ENCODE peak calls at places on chromosomes 11 and 22, in eight cellular contexts. One of them, this sample, is unnamed.
A peak's percentile ranks its signal among the peaks of the same experiment; 100 is the strongest.

GRCh38 chr22:23213581-23214341 is 33.5 kb downstream of the BCR start:
- DNase-seq in cardiac muscle cell: no peak
- DNase-seq in IMR-90: no peak
- DNase-seq in heart right ventricle: no peak
- DNase-seq in neural progenitor cell: no peak
- DNase-seq in colonic mucosa: no peak
- DNase-seq in psoas muscle: no peak
- DNase-seq in heart left ventricle: no peak
- DNase-seq in this sample: no peak

GRCh38 chr11:110858556-110858921 is 146.3 kb upstream of the ARHGAP20 start:
- DNase-seq in cardiac muscle cell: peak; percentile 55
- DNase-seq in psoas muscle: peak; percentile 58
- DNase-seq in heart left ventricle: peak; percentile 63
- DNase-seq in heart right ventricle: peak; percentile 44
- DNase-seq in colonic mucosa: peak; percentile 49
- DNase-seq in IMR-90: no peak
- DNase-seq in neural progenitor cell: no peak
- DNase-seq in this sample: no peak

GRCh38 chr11:76665172-76665571 is 5.4 kb downstream of the LRRC32 start:
- DNase-seq in cardiac muscle cell: no peak
- DNase-seq in neural progenitor cell: no peak
- DNase-seq in psoas muscle: no peak
- DNase-seq in heart right ventricle: no peak
- DNase-seq in colonic mucosa: no peak
- DNase-seq in heart left ventricle: peak; percentile 3
- DNase-seq in IMR-90: no peak
- DNase-seq in this sample: no peak

GRCh38 chr11:6828103-6828502 is 17.4 kb upstream of the OR10A5 start:
- DNase-seq in colonic mucosa: no peak
- DNase-seq in heart right ventricle: no peak
- DNase-seq in neural progenitor cell: no peak
- DNase-seq in cardiac muscle cell: no peak
- DNase-seq in IMR-90: no peak
- DNase-seq in psoas muscle: no peak
- DNase-seq in heart left ventricle: no peak
- DNase-seq in this sample: no peak

GRCh38 chr22:27772370-27773235 is 29.0 kb downstream of the MN1 start:
- DNase-seq in heart right ventricle: no peak
- DNase-seq in psoas muscle: peak; percentile 6
- DNase-seq in heart left ventricle: no peak
- DNase-seq in neural progenitor cell: no peak
- DNase-seq in IMR-90: no peak
- DNase-seq in colonic mucosa: no peak
- DNase-seq in cardiac muscle cell: no peak
- DNase-seq in this sample: no peak

GRCh38 chr11:6618117-6619020 is 853 bp downstream of the TPP1 start:
- DNase-seq in psoas muscle: no peak
- DNase-seq in heart right ventricle: no peak
- DNase-seq in heart left ventricle: peak; percentile 70
- DNase-seq in IMR-90: peak; percentile 90
- DNase-seq in colonic mucosa: peak; percentile 60
- DNase-seq in cardiac muscle cell: peak; percentile 89
- DNase-seq in neural progenitor cell: no peak
- DNase-seq in this sample: peak; percentile 74

GRCh38 chr11:46386674-46387073 is 4.9 kb downstream of the CHRM4 start:
- DNase-seq in neural progenitor cell: no peak
- DNase-seq in colonic mucosa: no peak
- DNase-seq in heart left ventricle: no peak
- DNase-seq in heart right ventricle: no peak
- DNase-seq in cardiac muscle cell: no peak
- DNase-seq in psoas muscle: no peak
- DNase-seq in IMR-90: peak; percentile 51
- DNase-seq in this sample: no peak

GRCh38 chr11:11577932-11578331 is 43.9 kb downstream of the GALNT18 start:
- DNase-seq in psoas muscle: no peak
- DNase-seq in colonic mucosa: no peak
- DNase-seq in heart right ventricle: no peak
- DNase-seq in cardiac muscle cell: no peak
- DNase-seq in IMR-90: no peak
- DNase-seq in heart left ventricle: peak; percentile 6
- DNase-seq in neural progenitor cell: no peak
- DNase-seq in this sample: peak; percentile 26

GRCh38 chr11:82899957-82900276 is 313 bp downstream of the PRCP start:
- DNase-seq in cardiac muscle cell: no peak
- DNase-seq in heart left ventricle: no peak
- DNase-seq in colonic mucosa: no peak
- DNase-seq in heart right ventricle: no peak
- DNase-seq in IMR-90: no peak
- DNase-seq in psoas muscle: no peak
- DNase-seq in neural progenitor cell: no peak
- DNase-seq in this sample: no peak

GRCh38 chr22:49685686-49686085 is 142.0 kb downstream of the BRD1 start:
- DNase-seq in IMR-90: no peak
- DNase-seq in heart right ventricle: no peak
- DNase-seq in cardiac muscle cell: no peak
- DNase-seq in neural progenitor cell: no peak
- DNase-seq in colonic mucosa: no peak
- DNase-seq in psoas muscle: no peak
- DNase-seq in heart left ventricle: no peak
- DNase-seq in this sample: peak; percentile 21

GRCh38 chr11:4713241-4713640 is 8.7 kb downstream of the MMP26 start:
- DNase-seq in IMR-90: peak; percentile 21
- DNase-seq in heart right ventricle: no peak
- DNase-seq in colonic mucosa: no peak
- DNase-seq in heart left ventricle: no peak
- DNase-seq in neural progenitor cell: no peak
- DNase-seq in cardiac muscle cell: no peak
- DNase-seq in psoas muscle: no peak
- DNase-seq in this sample: no peak

GRCh38 chr22:49561338-49561737 is 266.3 kb downstream of the BRD1 start:
- DNase-seq in cardiac muscle cell: no peak
- DNase-seq in heart right ventricle: no peak
- DNase-seq in IMR-90: no peak
- DNase-seq in psoas muscle: no peak
- DNase-seq in colonic mucosa: no peak
- DNase-seq in heart left ventricle: no peak
- DNase-seq in neural progenitor cell: no peak
- DNase-seq in this sample: no peak

GRCh38 chr11:74978041-74978440 is 10.7 kb upstream of the NEU3 start:
- DNase-seq in psoas muscle: no peak
- DNase-seq in cardiac muscle cell: peak; percentile 44
- DNase-seq in colonic mucosa: no peak
- DNase-seq in IMR-90: no peak
- DNase-seq in heart left ventricle: peak; percentile 23
- DNase-seq in heart right ventricle: no peak
- DNase-seq in neural progenitor cell: no peak
- DNase-seq in this sample: no peak

GRCh38 chr11:46618789-46619188 is 1.4 kb downstream of the ATG13 start:
- DNase-seq in psoas muscle: no peak
- DNase-seq in cardiac muscle cell: no peak
- DNase-seq in heart right ventricle: no peak
- DNase-seq in IMR-90: no peak
- DNase-seq in heart left ventricle: no peak
- DNase-seq in neural progenitor cell: no peak
- DNase-seq in colonic mucosa: no peak
- DNase-seq in this sample: no peak

GRCh38 chr11:19713221-19714092 is 820 bp downstream of the NAV2 start:
- DNase-seq in cardiac muscle cell: no peak
- DNase-seq in IMR-90: no peak
- DNase-seq in heart left ventricle: no peak
- DNase-seq in heart right ventricle: peak; percentile 31
- DNase-seq in psoas muscle: peak; percentile 25
- DNase-seq in colonic mucosa: no peak
- DNase-seq in neural progenitor cell: peak; percentile 39
- DNase-seq in this sample: no peak

GRCh38 chr22:23575601-23576000 is 4.5 kb downstream of the IGLL1 start:
- DNase-seq in neural progenitor cell: no peak
- DNase-seq in psoas muscle: no peak
- DNase-seq in cardiac muscle cell: no peak
- DNase-seq in heart right ventricle: no peak
- DNase-seq in IMR-90: no peak
- DNase-seq in heart left ventricle: no peak
- DNase-seq in colonic mucosa: no peak
- DNase-seq in this sample: no peak

GRCh38 chr22:32685527-32685926 is 116.0 kb upstream of the TIMP3 start:
- DNase-seq in heart left ventricle: no peak
- DNase-seq in neural progenitor cell: no peak
- DNase-seq in cardiac muscle cell: peak; percentile 46
- DNase-seq in psoas muscle: no peak
- DNase-seq in IMR-90: peak; percentile 20
- DNase-seq in colonic mucosa: no peak
- DNase-seq in heart right ventricle: no peak
- DNase-seq in this sample: no peak

GRCh38 chr11:74072286-74072685 is 63.4 kb upstream of the UCP3 start:
- DNase-seq in psoas muscle: no peak
- DNase-seq in heart left ventricle: no peak
- DNase-seq in cardiac muscle cell: no peak
- DNase-seq in neural progenitor cell: no peak
- DNase-seq in IMR-90: no peak
- DNase-seq in colonic mucosa: no peak
- DNase-seq in heart right ventricle: no peak
- DNase-seq in this sample: no peak

GRCh38 chr22:22235564-22235963 is 9.0 kb upstream of the VPREB1 start:
- DNase-seq in neural progenitor cell: peak; percentile 61
- DNase-seq in heart left ventricle: no peak
- DNase-seq in IMR-90: no peak
- DNase-seq in heart right ventricle: no peak
- DNase-seq in cardiac muscle cell: peak; percentile 29
- DNase-seq in colonic mucosa: peak; percentile 25
- DNase-seq in psoas muscle: no peak
- DNase-seq in this sample: no peak

GRCh38 chr11:70034740-70035365 is 43.3 kb upstream of the ANO1 start:
- DNase-seq in cardiac muscle cell: no peak
- DNase-seq in heart right ventricle: no peak
- DNase-seq in colonic mucosa: peak; percentile 16
- DNase-seq in IMR-90: no peak
- DNase-seq in neural progenitor cell: no peak
- DNase-seq in heart left ventricle: no peak
- DNase-seq in psoas muscle: no peak
- DNase-seq in this sample: peak; percentile 46

GRCh38 chr22:26395926-26396325 is 33.1 kb upstream of the ASPHD2 start:
- DNase-seq in cardiac muscle cell: no peak
- DNase-seq in heart right ventricle: no peak
- DNase-seq in psoas muscle: no peak
- DNase-seq in neural progenitor cell: peak; percentile 45
- DNase-seq in IMR-90: no peak
- DNase-seq in heart left ventricle: no peak
- DNase-seq in colonic mucosa: no peak
- DNase-seq in this sample: no peak

GRCh38 chr11:78080818-78081495 is 1.3 kb upstream of the NDUFC2 start:
- DNase-seq in psoas muscle: no peak
- DNase-seq in cardiac muscle cell: peak; percentile 93
- DNase-seq in heart left ventricle: peak; percentile 25
- DNase-seq in neural progenitor cell: no peak
- DNase-seq in IMR-90: peak; percentile 73
- DNase-seq in colonic mucosa: no peak
- DNase-seq in heart right ventricle: no peak
- DNase-seq in this sample: peak; percentile 75

GRCh38 chr11:12827929-12828812 is 153.9 kb downstream of the TEAD1 start:
- DNase-seq in colonic mucosa: peak; percentile 71
- DNase-seq in IMR-90: peak; percentile 79
- DNase-seq in cardiac muscle cell: peak; percentile 88
- DNase-seq in heart right ventricle: no peak
- DNase-seq in neural progenitor cell: peak; percentile 70
- DNase-seq in psoas muscle: no peak
- DNase-seq in heart left ventricle: peak; percentile 38
- DNase-seq in this sample: peak; percentile 73

GRCh38 chr11:3840289-3840869 is 380 bp downstream of the RHOG start:
- DNase-seq in colonic mucosa: no peak
- DNase-seq in IMR-90: no peak
- DNase-seq in heart left ventricle: no peak
- DNase-seq in cardiac muscle cell: no peak
- DNase-seq in heart right ventricle: no peak
- DNase-seq in psoas muscle: no peak
- DNase-seq in neural progenitor cell: peak; percentile 81
- DNase-seq in this sample: peak; percentile 77

GRCh38 chr11:45216031-45216430 is 69.6 kb downstream of the PRDM11 start:
- DNase-seq in neural progenitor cell: no peak
- DNase-seq in heart right ventricle: no peak
- DNase-seq in cardiac muscle cell: no peak
- DNase-seq in colonic mucosa: no peak
- DNase-seq in psoas muscle: no peak
- DNase-seq in IMR-90: no peak
- DNase-seq in heart left ventricle: no peak
- DNase-seq in this sample: no peak

GRCh38 chr11:20661445-20661844 is 7.9 kb upstream of the NELL1 start:
- DNase-seq in psoas muscle: no peak
- DNase-seq in IMR-90: no peak
- DNase-seq in cardiac muscle cell: no peak
- DNase-seq in neural progenitor cell: no peak
- DNase-seq in colonic mucosa: no peak
- DNase-seq in heart right ventricle: no peak
- DNase-seq in heart left ventricle: no peak
- DNase-seq in this sample: no peak

GRCh38 chr11:71372693-71373657 is 75.2 kb downstream of the DHCR7 start:
- DNase-seq in neural progenitor cell: peak; percentile 42
- DNase-seq in cardiac muscle cell: peak; percentile 37
- DNase-seq in heart right ventricle: no peak
- DNase-seq in IMR-90: peak; percentile 50
- DNase-seq in colonic mucosa: no peak
- DNase-seq in psoas muscle: no peak
- DNase-seq in heart left ventricle: no peak
- DNase-seq in this sample: no peak

GRCh38 chr22:43993072-43993760 is 30.9 kb upstream of the PARVB start:
- DNase-seq in IMR-90: peak; percentile 64
- DNase-seq in heart right ventricle: peak; percentile 56
- DNase-seq in colonic mucosa: peak; percentile 40
- DNase-seq in heart left ventricle: peak; percentile 38
- DNase-seq in neural progenitor cell: peak; percentile 83
- DNase-seq in psoas muscle: peak; percentile 46
- DNase-seq in cardiac muscle cell: peak; percentile 74
- DNase-seq in this sample: peak; percentile 51
- H3K36me3 ChIP-seq in IMR-90: peaks cover 61% of the 10 kb centered on the region
- H3K36me3 ChIP-seq in heart right ventricle: no peaks in the 10 kb centered on the region
- H3K36me3 ChIP-seq in colonic mucosa: peaks cover 4% of the 10 kb centered on the region
- H3K36me3 ChIP-seq in heart left ventricle: peaks cover 91% of the 10 kb centered on the region
- H3K36me3 ChIP-seq in neural progenitor cell: no peaks in the 10 kb centered on the region
- H3K36me3 ChIP-seq in psoas muscle: no peaks in the 10 kb centered on the region
- H3K36me3 ChIP-seq in cardiac muscle cell: peaks cover 33% of the 10 kb centered on the region
- H3K36me3 ChIP-seq in this sample: peaks cover 94% of the 10 kb centered on the region

GRCh38 chr11:269146-269890 is 8.9 kb upstream of the NLRP6 start:
- DNase-seq in IMR-90: no peak
- DNase-seq in heart left ventricle: no peak
- DNase-seq in psoas muscle: no peak
- DNase-seq in cardiac muscle cell: no peak
- DNase-seq in neural progenitor cell: no peak
- DNase-seq in colonic mucosa: peak; percentile 23
- DNase-seq in heart right ventricle: no peak
- DNase-seq in this sample: no peak
- H3K27ac ChIP-seq in IMR-90: no peak overlapping the region
- H3K27ac ChIP-seq in heart left ventricle: peak overlapping the region; percentile 49
- H3K27ac ChIP-seq in psoas muscle: peak overlapping the region; percentile 50
- H3K27ac ChIP-seq in cardiac muscle cell: no peak overlapping the region
- H3K27ac ChIP-seq in neural progenitor cell: no peak overlapping the region
- H3K27ac ChIP-seq in colonic mucosa: peak overlapping the region; percentile 76
- H3K27ac ChIP-seq in heart right ventricle: peak overlapping the region; percentile 69
- H3K27ac ChIP-seq in this sample: peak overlapping the region; percentile 20

GRCh38 chr11:118139578-118139977 is 13.0 kb downstream of the SCN4B start:
- DNase-seq in colonic mucosa: no peak
- DNase-seq in cardiac muscle cell: peak; percentile 21
- DNase-seq in neural progenitor cell: no peak
- DNase-seq in heart right ventricle: no peak
- DNase-seq in heart left ventricle: no peak
- DNase-seq in psoas muscle: no peak
- DNase-seq in IMR-90: no peak
- DNase-seq in this sample: no peak
- H3K36me3 ChIP-seq in colonic mucosa: no peaks in the 10 kb centered on the region
- H3K36me3 ChIP-seq in cardiac muscle cell: no peaks in the 10 kb centered on the region
- H3K36me3 ChIP-seq in neural progenitor cell: no peaks in the 10 kb centered on the region
- H3K36me3 ChIP-seq in heart right ventricle: no peaks in the 10 kb centered on the region
- H3K36me3 ChIP-seq in heart left ventricle: peaks cover 3% of the 10 kb centered on the region
- H3K36me3 ChIP-seq in psoas muscle: no peaks in the 10 kb centered on the region
- H3K36me3 ChIP-seq in IMR-90: no peaks in the 10 kb centered on the region
- H3K36me3 ChIP-seq in this sample: no peaks in the 10 kb centered on the region

GRCh38 chr11:103650330-103650729 is 386.1 kb upstream of the DDI1 start:
- DNase-seq in neural progenitor cell: no peak
- DNase-seq in IMR-90: no peak
- DNase-seq in heart left ventricle: no peak
- DNase-seq in heart right ventricle: no peak
- DNase-seq in psoas muscle: no peak
- DNase-seq in cardiac muscle cell: no peak
- DNase-seq in colonic mucosa: no peak
- DNase-seq in this sample: no peak
- H3K27ac ChIP-seq in neural progenitor cell: no peak overlapping the region
- H3K27ac ChIP-seq in IMR-90: no peak overlapping the region
- H3K27ac ChIP-seq in heart left ventricle: no peak overlapping the region
- H3K27ac ChIP-seq in heart right ventricle: no peak overlapping the region
- H3K27ac ChIP-seq in psoas muscle: no peak overlapping the region
- H3K27ac ChIP-seq in cardiac muscle cell: no peak overlapping the region
- H3K27ac ChIP-seq in colonic mucosa: no peak overlapping the region
- H3K27ac ChIP-seq in this sample: no peak overlapping the region